ENCODE peak calls at places on chromosomes 5 and 9, in four cellular contexts. One of them, this sample, is unnamed.

GRCh38 chr9:77997611-77998349 is 33.8 kb downstream of the GNAQ start:
- DNase-seq in NCI-H1092: no peak
- DNase-seq in GF-D8: no peak
- DNase-seq in ureter: no peak
- DNase-seq in this sample: no peak

GRCh38 chr9:98558575-98558974 is 150.2 kb downstream of the GABBR2 start:
- DNase-seq in NCI-H1092: no peak
- DNase-seq in GF-D8: no peak
- DNase-seq in ureter: no peak
- DNase-seq in this sample: no peak

GRCh38 chr9:7137571-7137970 is 379.8 kb downstream of the KDM4C start:
- DNase-seq in NCI-H1092: no peak
- DNase-seq in GF-D8: no peak
- DNase-seq in ureter: no peak
- DNase-seq in this sample: no peak

GRCh38 chr5:43305948-43306563 is 7.2 kb downstream of the HMGCS1 start:
- DNase-seq in NCI-H1092: peak
- DNase-seq in GF-D8: peak
- DNase-seq in ureter: no peak
- DNase-seq in this sample: peak

GRCh38 chr9:123003467-123003866 is 30.0 kb upstream of the GPR21 start:
- DNase-seq in NCI-H1092: no peak
- DNase-seq in GF-D8: no peak
- DNase-seq in ureter: no peak
- DNase-seq in this sample: no peak

GRCh38 chr5:102241809-102242421 is 54.2 kb downstream of the SLCO4C1 start:
- DNase-seq in NCI-H1092: no peak
- DNase-seq in GF-D8: no peak
- DNase-seq in ureter: no peak
- DNase-seq in this sample: no peak

GRCh38 chr5:16819522-16820167 is 116.4 kb downstream of the MYO10 start:
- DNase-seq in NCI-H1092: no peak
- DNase-seq in GF-D8: no peak
- DNase-seq in ureter: no peak
- DNase-seq in this sample: no peak

GRCh38 chr9:26833792-26834191 is 58.8 kb downstream of the CAAP1 start:
- DNase-seq in NCI-H1092: no peak
- DNase-seq in GF-D8: peak
- DNase-seq in ureter: no peak
- DNase-seq in this sample: no peak

GRCh38 chr9:2570615-2571479 is 50.7 kb upstream of the VLDLR start:
- DNase-seq in NCI-H1092: peak
- DNase-seq in GF-D8: peak
- DNase-seq in ureter: peak
- DNase-seq in this sample: peak